ENCODE peak calls at places on chromosomes 5 and 9, in eight cellular contexts. R is stomach, H is tibial artery, Q is hepatocyte, M is neural progenitor cell, W is GM12878, B is left ventricle myocardium inferior, G is heart left ventricle. X is an unnamed sample.

GRCh38 chr9:130140701-130141100 is 31.5 kb upstream of the NCS1 start:
- DNase-seq in M (no peak), Q (no peak), H (no peak), R (no peak), B (no peak), G (no peak), W (no peak), X (no peak)

GRCh38 chr9:73370053-73370452 is 218.4 kb downstream of the ANXA1 start:
- DNase-seq in R (no peak), H (no peak), Q (no peak), M (no peak), W (no peak), G (no peak), B (no peak), X (no peak)

GRCh38 chr5:96876292-96876850 is at the start of gene ERAP2:
- DNase-seq in G (no peak), W (no peak), B (no peak), M (no peak), H (no peak), Q (peak; percentile 25), R (no peak), X (no peak)

GRCh38 chr5:124790895-124791732 is 44.7 kb upstream of the ZNF608 start:
- DNase-seq in Q (peak; percentile 61), M (no peak), H (no peak), G (no peak), B (no peak), R (no peak), W (no peak), X (peak; percentile 74)

GRCh38 chr5:13932561-13932960 is 11.9 kb downstream of the DNAH5 start:
- DNase-seq in G (no peak), W (no peak), B (no peak), R (no peak), Q (no peak), H (no peak), M (no peak), X (no peak)

GRCh38 chr5:128380324-128380723 is 157.7 kb downstream of the FBN2 start:
- DNase-seq in M (peak; percentile 20), R (no peak), B (no peak), Q (no peak), W (no peak), G (no peak), H (no peak), X (no peak)

GRCh38 chr5:30638899-30639298 is 554.6 kb upstream of the CDH6 start:
- DNase-seq in G (no peak), H (no peak), B (no peak), Q (no peak), W (no peak), M (no peak), R (no peak), X (no peak)

GRCh38 chr5:55344392-55344992 is 36.7 kb downstream of the MTREX start:
- DNase-seq in G (peak; percentile 32), Q (peak; percentile 70), R (peak; percentile 66), M (peak; percentile 33), H (peak; percentile 81), B (peak; percentile 34), W (no peak), X (peak; percentile 43)

GRCh38 chr9:71768388-71769174 is at the start of gene CEMIP2:
- DNase-seq in W (no peak), Q (peak; percentile 96), M (peak; percentile 96), B (peak; percentile 89), H (peak; percentile 87), G (peak; percentile 91), R (peak; percentile 93), X (peak; percentile 95)

GRCh38 chr9:26266111-26266791 is 588.0 kb upstream of the TUSC1 start:
- DNase-seq in H (no peak), Q (no peak), R (no peak), G (no peak), W (no peak), M (peak; percentile 10), B (no peak), X (no peak)

GRCh38 chr5:190366-191035 is 794 bp upstream of the LRRC14B start:
- DNase-seq in G (no peak), B (no peak), W (no peak), M (no peak), H (no peak), Q (no peak), R (no peak), X (no peak)

GRCh38 chr5:33831041-33831440 is 60.7 kb downstream of the ADAMTS12 start:
- DNase-seq in M (no peak), W (no peak), B (no peak), R (no peak), Q (no peak), G (no peak), H (no peak), X (no peak)

GRCh38 chr5:180315762-180316212 is 23.9 kb upstream of the MAPK9 start:
- DNase-seq in B (peak; percentile 63), G (peak; percentile 44), R (peak; percentile 74), M (peak; percentile 56), W (no peak), Q (peak; percentile 58), H (peak; percentile 55), X (peak; percentile 84)

GRCh38 chr9:128020692-128021091 is 39.9 kb upstream of the EEIG1 start:
- DNase-seq in M (no peak), H (no peak), R (no peak), W (no peak), B (no peak), G (no peak), Q (no peak), X (no peak)

GRCh38 chr9:31251386-31251785 is 1133.1 kb upstream of the ACO1 start:
- DNase-seq in R (no peak), Q (no peak), G (no peak), H (no peak), M (no peak), W (no peak), B (no peak), X (no peak)

GRCh38 chr5:30040483-30041116 is 1152.9 kb upstream of the CDH6 start:
- DNase-seq in Q (peak; percentile 72), B (no peak), M (peak; percentile 75), W (no peak), H (no peak), G (no peak), R (no peak), X (no peak)

GRCh38 chr5:147658293-147658932 is 124.1 kb downstream of the JAKMIP2 start:
- DNase-seq in M (peak; percentile 78), Q (no peak), G (no peak), H (no peak), R (no peak), B (no peak), W (no peak), X (no peak)

GRCh38 chr9:98552306-98552705 is 156.4 kb downstream of the GABBR2 start:
- DNase-seq in W (no peak), G (no peak), B (no peak), R (no peak), M (peak; percentile 71), Q (no peak), H (no peak), X (no peak)

GRCh38 chr5:112436139-112436538 is 17.1 kb upstream of the EPB41L4A start:
- DNase-seq in G (no peak), H (no peak), Q (no peak), R (no peak), M (no peak), B (no peak), W (no peak), X (no peak)

GRCh38 chr9:35195683-35196082 is 33.9 kb downstream of the UNC13B start:
- DNase-seq in B (no peak), R (no peak), H (no peak), Q (no peak), M (no peak), G (no peak), W (no peak), X (no peak)
- H3K9me3 ChIP-seq in B (peaks cover 50% of the 10 kb centered on the region), R (no peaks in the 10 kb centered on the region), H (no peaks in the 10 kb centered on the region), Q (peaks cover 16% of the 10 kb centered on the region), M (peaks cover 4% of the 10 kb centered on the region), G (peaks cover 19% of the 10 kb centered on the region), W (peaks cover 2% of the 10 kb centered on the region), X (peaks cover 37% of the 10 kb centered on the region)

GRCh38 chr9:121272401-121272948 is 4.5 kb downstream of the GSN start:
- DNase-seq in Q (no peak), H (no peak), W (no peak), B (no peak), M (no peak), R (no peak), G (no peak), X (no peak)
- H3K4me1 ChIP-seq in Q (peaks cover 46% of the 10 kb centered on the region), H (no peaks in the 10 kb centered on the region), W (peaks cover 14% of the 10 kb centered on the region), B (peaks cover 81% of the 10 kb centered on the region), M (peaks cover 15% of the 10 kb centered on the region), R (peaks cover 71% of the 10 kb centered on the region), G (peaks cover 59% of the 10 kb centered on the region), X (peaks cover 38% of the 10 kb centered on the region)

GRCh38 chr9:16773116-16773515 is 97.4 kb downstream of the BNC2 start:
- DNase-seq in B (no peak), M (no peak), Q (no peak), W (no peak), H (no peak), G (no peak), R (no peak), X (no peak)

GRCh38 chr9:16773617-16774016 is 96.9 kb downstream of the BNC2 start:
- DNase-seq in W (no peak), M (no peak), Q (no peak), G (no peak), H (no peak), B (no peak), R (no peak), X (no peak)

GRCh38 chr9:16769291-16769690 is 101.2 kb downstream of the BNC2 start:
- DNase-seq in B (no peak), R (no peak), W (no peak), M (no peak), G (no peak), H (no peak), Q (no peak), X (no peak)

GRCh38 chr9:16771352-16771751 is 99.1 kb downstream of the BNC2 start:
- DNase-seq in B (no peak), H (no peak), W (no peak), G (no peak), M (no peak), R (no peak), Q (no peak), X (no peak)

DNA sequence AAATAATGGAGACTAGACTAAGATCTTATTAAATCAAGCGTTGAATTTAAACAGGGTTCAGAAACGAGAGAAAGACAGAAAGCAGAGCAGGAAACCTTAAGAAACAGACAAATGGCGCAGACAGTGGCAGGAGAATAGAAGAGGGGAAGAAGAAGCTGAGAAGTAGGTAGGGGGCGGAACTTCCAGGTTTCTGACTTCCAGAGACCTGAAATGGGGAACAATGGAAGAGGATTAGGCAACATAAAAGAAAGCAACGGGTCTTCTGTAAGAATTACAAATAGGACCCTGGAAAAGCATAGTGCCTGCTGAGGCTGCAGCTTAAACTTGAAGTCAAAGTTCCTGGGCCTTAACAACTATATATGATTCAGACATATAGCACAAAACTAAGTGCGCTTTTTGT is 101.7 kb downstream of the BNC2 start:
- DNase-seq in B (no peak), W (no peak), R (no peak), Q (no peak), M (peak; percentile 65), G (no peak), H (no peak), X (no peak)
- TF ChIP-seq CTCF in B (no peak), W (no peak), R (no peak), Q (no peak), M (no peak), G (no peak), H (no peak), X (no peak)

GRCh38 chr9:1442105-1442504 is 391.9 kb downstream of the DMRT2 start:
- DNase-seq in G (no peak), H (no peak), W (no peak), R (no peak), M (no peak), Q (no peak), B (no peak), X (no peak)

GRCh38 chr9:1443450-1443849 is 393.3 kb downstream of the DMRT2 start:
- DNase-seq in Q (no peak), H (no peak), R (no peak), M (no peak), G (no peak), B (no peak), W (no peak), X (no peak)

GRCh38 chr9:1440276-1440675 is 390.1 kb downstream of the DMRT2 start:
- DNase-seq in R (no peak), B (no peak), G (no peak), W (no peak), Q (no peak), H (no peak), M (no peak), X (no peak)
- H3K9me3 ChIP-seq in R (no peaks in the 10 kb centered on the region), B (no peaks in the 10 kb centered on the region), G (no peaks in the 10 kb centered on the region), W (no peaks in the 10 kb centered on the region), Q (peaks cover 3% of the 10 kb centered on the region), H (no peaks in the 10 kb centered on the region), M (peaks cover 22% of the 10 kb centered on the region), X (no peaks in the 10 kb centered on the region)